ENCODE peak calls at places on chromosomes 1 and 21, in five cellular contexts. One of them, this sample, is unnamed.
A peak's percentile ranks its signal among the peaks of the same experiment; 100 is the strongest.

GRCh38 chr21:38945536-38946245 is 140.0 kb downstream of the ETS2 start:
- DNase-seq in thoracic aorta: no peak
- DNase-seq in hepatocyte: no peak
- DNase-seq in upper lobe of left lung: peak; percentile 36
- DNase-seq in PC-9: no peak
- DNase-seq in this sample: no peak

GRCh38 chr1:44505210-44505993 is 100.3 kb downstream of the RNF220 start:
- DNase-seq in thoracic aorta: no peak
- DNase-seq in hepatocyte: no peak
- DNase-seq in upper lobe of left lung: no peak
- DNase-seq in PC-9: no peak
- DNase-seq in this sample: no peak

GRCh38 chr1:110752941-110753725 is 78.4 kb upstream of the KCNA3 start:
- DNase-seq in thoracic aorta: no peak
- DNase-seq in hepatocyte: no peak
- DNase-seq in upper lobe of left lung: peak; percentile 38
- DNase-seq in PC-9: no peak
- DNase-seq in this sample: no peak

GRCh38 chr1:159172599-159173291 is 1.3 kb downstream of the CADM3 start:
- DNase-seq in thoracic aorta: no peak
- DNase-seq in hepatocyte: no peak
- DNase-seq in upper lobe of left lung: peak; percentile 16
- DNase-seq in PC-9: no peak
- DNase-seq in this sample: no peak

GRCh38 chr21:27831821-27832569 is 865.1 kb upstream of the ADAMTS5 start:
- DNase-seq in thoracic aorta: no peak
- DNase-seq in hepatocyte: no peak
- DNase-seq in upper lobe of left lung: no peak
- DNase-seq in PC-9: peak; percentile 44
- DNase-seq in this sample: no peak

GRCh38 chr1:22376546-22376945 is 75.1 kb upstream of the ZBTB40 start:
- DNase-seq in thoracic aorta: no peak
- DNase-seq in hepatocyte: no peak
- DNase-seq in upper lobe of left lung: no peak
- DNase-seq in PC-9: no peak
- DNase-seq in this sample: no peak

GRCh38 chr21:42409366-42409765 is 5.7 kb downstream of the UBASH3A start:
- DNase-seq in thoracic aorta: no peak
- DNase-seq in hepatocyte: no peak
- DNase-seq in upper lobe of left lung: no peak
- DNase-seq in PC-9: no peak
- DNase-seq in this sample: no peak

GRCh38 chr1:226479432-226479831 is 69.1 kb upstream of the STUM start:
- DNase-seq in thoracic aorta: no peak
- DNase-seq in hepatocyte: peak; percentile 29
- DNase-seq in upper lobe of left lung: no peak
- DNase-seq in PC-9: peak; percentile 67
- DNase-seq in this sample: no peak

GRCh38 chr1:93255222-93256079 is 74.9 kb downstream of the CCDC18 start:
- DNase-seq in thoracic aorta: no peak
- DNase-seq in hepatocyte: no peak
- DNase-seq in upper lobe of left lung: no peak
- DNase-seq in PC-9: peak; percentile 48
- DNase-seq in this sample: no peak

GRCh38 chr1:103372866-103373265 is 152.6 kb upstream of the RNPC3 start:
- DNase-seq in thoracic aorta: no peak
- DNase-seq in hepatocyte: no peak
- DNase-seq in upper lobe of left lung: no peak
- DNase-seq in PC-9: no peak
- DNase-seq in this sample: no peak

GRCh38 chr1:20136249-20136648 is 2.9 kb upstream of the PLA2G2F start:
- DNase-seq in thoracic aorta: no peak
- DNase-seq in hepatocyte: no peak
- DNase-seq in upper lobe of left lung: no peak
- DNase-seq in PC-9: no peak
- DNase-seq in this sample: no peak

GRCh38 chr1:234731371-234732085 is 121.5 kb upstream of the IRF2BP2 start:
- DNase-seq in thoracic aorta: no peak
- DNase-seq in hepatocyte: no peak
- DNase-seq in upper lobe of left lung: no peak
- DNase-seq in PC-9: peak; percentile 84
- DNase-seq in this sample: peak; percentile 62

GRCh38 chr1:210596641-210597040 is 267.9 kb downstream of the HHAT start:
- DNase-seq in thoracic aorta: no peak
- DNase-seq in hepatocyte: no peak
- DNase-seq in upper lobe of left lung: no peak
- DNase-seq in PC-9: no peak
- DNase-seq in this sample: no peak

GRCh38 chr1:162487241-162487640 is 10.4 kb upstream of the UHMK1 start:
- DNase-seq in thoracic aorta: no peak
- DNase-seq in hepatocyte: no peak
- DNase-seq in upper lobe of left lung: peak; percentile 16
- DNase-seq in PC-9: no peak
- DNase-seq in this sample: no peak
- TF ChIP-seq CTCF in thoracic aorta: no peak
- TF ChIP-seq CTCF in hepatocyte: no peak
- TF ChIP-seq CTCF in upper lobe of left lung: no peak
- TF ChIP-seq CTCF in PC-9: no peak
- TF ChIP-seq CTCF in this sample: no peak

DNA sequence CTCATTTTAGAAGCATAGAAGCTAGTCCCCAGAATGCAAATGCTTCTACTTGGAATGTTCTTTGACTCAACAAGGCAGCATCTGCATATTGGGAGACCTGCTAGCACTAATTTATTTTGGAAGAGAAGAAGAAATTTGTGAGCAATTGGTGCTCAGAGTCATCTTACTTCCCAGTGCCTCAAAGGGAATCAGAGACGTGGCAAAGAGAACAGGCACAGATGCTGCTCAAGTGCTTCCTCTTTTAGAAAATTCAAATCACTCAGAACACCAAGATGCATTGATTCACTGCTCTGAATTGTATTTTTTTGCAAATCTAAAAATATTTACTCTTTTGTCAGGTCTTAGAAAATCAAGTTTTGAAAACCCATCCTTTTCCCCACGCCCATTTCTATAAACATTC is 255.8 kb downstream of the BRINP2 start:
- DNase-seq in thoracic aorta: no peak
- DNase-seq in hepatocyte: no peak
- DNase-seq in upper lobe of left lung: no peak
- DNase-seq in PC-9: no peak
- DNase-seq in this sample: no peak
- H3K36me3 ChIP-seq in thoracic aorta: no peaks in the 10 kb centered on the region
- H3K36me3 ChIP-seq in hepatocyte: no peaks in the 10 kb centered on the region
- H3K36me3 ChIP-seq in upper lobe of left lung: no peaks in the 10 kb centered on the region
- H3K36me3 ChIP-seq in PC-9: no peaks in the 10 kb centered on the region
- H3K36me3 ChIP-seq in this sample: no peaks in the 10 kb centered on the region

GRCh38 chr1:237219751-237220150 is 177.8 kb downstream of the RYR2 start:
- DNase-seq in thoracic aorta: no peak
- DNase-seq in hepatocyte: no peak
- DNase-seq in upper lobe of left lung: no peak
- DNase-seq in PC-9: no peak
- DNase-seq in this sample: no peak
- TF ChIP-seq CTCF in thoracic aorta: no peak
- TF ChIP-seq CTCF in hepatocyte: no peak
- TF ChIP-seq CTCF in upper lobe of left lung: no peak
- TF ChIP-seq CTCF in PC-9: no peak
- TF ChIP-seq CTCF in this sample: no peak

GRCh38 chr1:175941164-175941563 is 197.8 kb upstream of the TNR start:
- DNase-seq in thoracic aorta: no peak
- DNase-seq in hepatocyte: no peak
- DNase-seq in upper lobe of left lung: no peak
- DNase-seq in PC-9: no peak
- DNase-seq in this sample: no peak
- H3K36me3 ChIP-seq in thoracic aorta: no peaks in the 10 kb centered on the region
- H3K36me3 ChIP-seq in hepatocyte: no peaks in the 10 kb centered on the region
- H3K36me3 ChIP-seq in upper lobe of left lung: peaks cover 59% of the 10 kb centered on the region
- H3K36me3 ChIP-seq in PC-9: no peaks in the 10 kb centered on the region
- H3K36me3 ChIP-seq in this sample: no peaks in the 10 kb centered on the region

DNA sequence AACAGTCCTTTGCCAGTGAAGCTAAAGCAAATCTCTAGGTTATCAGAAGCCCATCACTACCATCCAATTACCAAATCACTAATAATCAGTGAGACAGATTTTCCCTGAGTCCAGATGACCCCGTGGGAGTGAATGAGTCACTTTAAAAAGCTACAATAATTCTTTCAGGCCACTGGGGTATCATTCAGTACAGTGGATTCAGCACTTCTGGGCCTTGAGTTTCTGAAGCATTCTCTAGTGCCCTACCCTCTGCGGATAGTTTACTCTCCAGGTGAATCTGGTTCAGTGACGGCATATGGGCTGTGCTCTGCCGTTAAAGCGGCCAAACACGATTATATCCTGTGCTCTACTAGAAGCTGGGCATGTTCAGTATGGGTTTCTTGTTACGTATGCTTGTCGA is 26.1 kb downstream of the NR5A2 start:
- DNase-seq in thoracic aorta: no peak
- DNase-seq in hepatocyte: peak; percentile 65
- DNase-seq in upper lobe of left lung: no peak
- DNase-seq in PC-9: no peak
- DNase-seq in this sample: no peak
- TF ChIP-seq CTCF in thoracic aorta: no peak
- TF ChIP-seq CTCF in hepatocyte: no peak
- TF ChIP-seq CTCF in upper lobe of left lung: no peak
- TF ChIP-seq CTCF in PC-9: no peak
- TF ChIP-seq CTCF in this sample: no peak

GRCh38 chr1:156117414-156118174 is 3.1 kb downstream of the LMNA start:
- DNase-seq in thoracic aorta: no peak
- DNase-seq in hepatocyte: no peak
- DNase-seq in upper lobe of left lung: no peak
- DNase-seq in PC-9: peak; percentile 55
- DNase-seq in this sample: no peak
- H3K36me3 ChIP-seq in thoracic aorta: no peaks in the 10 kb centered on the region
- H3K36me3 ChIP-seq in hepatocyte: no peaks in the 10 kb centered on the region
- H3K36me3 ChIP-seq in upper lobe of left lung: peaks cover 9% of the 10 kb centered on the region
- H3K36me3 ChIP-seq in PC-9: peaks cover 16% of the 10 kb centered on the region
- H3K36me3 ChIP-seq in this sample: no peaks in the 10 kb centered on the region

DNA sequence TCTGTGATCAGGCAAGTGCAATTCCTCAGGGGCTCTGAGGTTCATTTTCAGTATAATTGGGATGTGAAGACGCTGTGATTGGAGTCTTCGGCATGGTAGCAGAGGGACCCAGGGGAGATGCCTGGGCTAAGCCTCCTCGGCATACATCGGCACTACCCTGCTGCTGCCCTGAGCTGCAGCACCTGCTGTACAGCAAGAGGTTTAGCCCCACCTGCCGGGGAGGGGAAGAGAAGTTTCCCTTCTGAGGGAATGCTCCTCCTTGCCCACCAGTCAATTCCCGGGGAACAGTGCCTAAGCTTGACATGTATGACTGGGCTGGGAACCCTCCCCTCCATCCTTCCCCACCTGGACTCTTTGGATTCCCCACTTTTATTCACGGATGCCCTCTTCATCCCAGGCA is 24.9 kb downstream of the CNIH3 start:
- DNase-seq in thoracic aorta: no peak
- DNase-seq in hepatocyte: peak; percentile 26
- DNase-seq in upper lobe of left lung: no peak
- DNase-seq in PC-9: no peak
- DNase-seq in this sample: no peak
- TF ChIP-seq CTCF in thoracic aorta: no peak
- TF ChIP-seq CTCF in hepatocyte: no peak
- TF ChIP-seq CTCF in upper lobe of left lung: no peak
- TF ChIP-seq CTCF in PC-9: no peak
- TF ChIP-seq CTCF in this sample: peak; percentile 64

GRCh38 chr1:222241410-222241809 is 306.5 kb downstream of the HHIPL2 start:
- DNase-seq in thoracic aorta: no peak
- DNase-seq in hepatocyte: no peak
- DNase-seq in upper lobe of left lung: no peak
- DNase-seq in PC-9: no peak
- DNase-seq in this sample: no peak
- H3K36me3 ChIP-seq in thoracic aorta: no peaks in the 10 kb centered on the region
- H3K36me3 ChIP-seq in hepatocyte: no peaks in the 10 kb centered on the region
- H3K36me3 ChIP-seq in upper lobe of left lung: no peaks in the 10 kb centered on the region
- H3K36me3 ChIP-seq in PC-9: no peaks in the 10 kb centered on the region
- H3K36me3 ChIP-seq in this sample: no peaks in the 10 kb centered on the region

GRCh38 chr1:69175078-69175477 is 392.6 kb upstream of the LRRC7 start:
- DNase-seq in thoracic aorta: no peak
- DNase-seq in hepatocyte: no peak
- DNase-seq in upper lobe of left lung: no peak
- DNase-seq in PC-9: no peak
- DNase-seq in this sample: no peak
- TF ChIP-seq CTCF in thoracic aorta: no peak
- TF ChIP-seq CTCF in hepatocyte: no peak
- TF ChIP-seq CTCF in upper lobe of left lung: no peak
- TF ChIP-seq CTCF in PC-9: no peak
- TF ChIP-seq CTCF in this sample: no peak

This sample was measured in GM06990.